ENCODE peak calls at places on chromosomes 12 and 14, in five cellular contexts. W is HCT116, F is HepG2, A is K562, H is GM12878. V is an unnamed sample.

GRCh38 chr14:60092516-60092915 is 793 bp downstream of the PCNX4 start:
- DNase-seq in W (no peak), F (peak; percentile 39), A (peak; percentile 8), H (no peak), V (no peak)

GRCh38 chr12:5912437-5913334 is 32.4 kb downstream of the ANO2 start:
- DNase-seq in W (no peak), F (no peak), A (peak; percentile 30), H (no peak), V (no peak)

GRCh38 chr14:42428996-42429395 is 822.3 kb downstream of the LRFN5 start:
- DNase-seq in W (no peak), F (no peak), A (no peak), H (peak; percentile 59), V (no peak)

GRCh38 chr14:63435838-63436237 is 107.3 kb downstream of the PPP2R5E start:
- DNase-seq in W (no peak), F (peak; percentile 13), A (no peak), H (no peak), V (no peak)

GRCh38 chr12:12784911-12785814 is at the start of gene APOLD1:
- DNase-seq in W (no peak), F (no peak), A (no peak), H (no peak), V (no peak)

GRCh38 chr12:107092669-107093546 is 441 bp downstream of the CRY1 start:
- DNase-seq in W (no peak), F (peak; percentile 12), A (peak; percentile 13), H (no peak), V (no peak)

GRCh38 chr12:71134405-71134804 is 23.4 kb downstream of the TSPAN8 start:
- DNase-seq in W (no peak), F (peak; percentile 22), A (no peak), H (no peak), V (no peak)

GRCh38 chr14:23661542-23661941 is 25.4 kb downstream of the DHRS2 start:
- DNase-seq in W (no peak), F (no peak), A (no peak), H (no peak), V (no peak)

GRCh38 chr12:33438890-33439586 is 581 bp downstream of the SYT10 start:
- DNase-seq in W (no peak), F (no peak), A (peak; percentile 40), H (no peak), V (no peak)

GRCh38 chr12:13864081-13864673 is 117.2 kb downstream of the GRIN2B start:
- DNase-seq in W (peak; percentile 54), F (peak; percentile 48), A (peak; percentile 58), H (peak; percentile 11), V (peak; percentile 55)

GRCh38 chr12:13234045-13234641 is 37.6 kb downstream of the EMP1 start:
- DNase-seq in W (peak; percentile 61), F (peak; percentile 34), A (peak; percentile 32), H (no peak), V (no peak)

GRCh38 chr14:95635051-95635450 is 51.2 kb upstream of the TCL1B start:
- DNase-seq in W (no peak), F (no peak), A (no peak), H (no peak), V (no peak)

GRCh38 chr14:90061849-90062794 is at the start of gene KCNK13:
- DNase-seq in W (no peak), F (no peak), A (no peak), H (no peak), V (no peak)

GRCh38 chr12:52903855-52904508 is 894 bp downstream of the KRT8 start:
- DNase-seq in W (no peak), F (peak; percentile 87), A (peak; percentile 88), H (peak; percentile 30), V (no peak)

GRCh38 chr14:30375280-30375892 is 183.6 kb upstream of the G2E3 start:
- DNase-seq in W (peak; percentile 39), F (peak; percentile 76), A (peak; percentile 49), H (no peak), V (no peak)

GRCh38 chr14:102508774-102509743 is 517 bp downstream of the ANKRD9 start:
- DNase-seq in W (no peak), F (no peak), A (peak; percentile 59), H (no peak), V (no peak)

GRCh38 chr14:95192306-95192705 is 35.0 kb upstream of the DICER1 start:
- DNase-seq in W (no peak), F (no peak), A (no peak), H (no peak), V (no peak)

GRCh38 chr12:46357438-46358324 is 14.9 kb downstream of the SLC38A2 start:
- DNase-seq in W (peak; percentile 84), F (peak; percentile 75), A (no peak), H (no peak), V (no peak)

GRCh38 chr14:95915326-95915725 is 38.7 kb downstream of the TUNAR start:
- DNase-seq in W (no peak), F (no peak), A (no peak), H (no peak), V (no peak)

GRCh38 chr14:92103363-92103762 is 3.0 kb downstream of the ATXN3 start:
- DNase-seq in W (no peak), F (no peak), A (no peak), H (no peak), V (no peak)

GRCh38 chr12:28759334-28759733 is 389.7 kb upstream of the FAR2 start:
- DNase-seq in W (no peak), F (peak; percentile 5), A (no peak), H (no peak), V (no peak)

GRCh38 chr14:103122578-103123127 is 608 bp upstream of the TNFAIP2 start:
- DNase-seq in W (no peak), F (no peak), A (no peak), H (no peak), V (no peak)

GRCh38 chr12:60935981-60936761 is 1324.0 kb upstream of the USP15 start:
- DNase-seq in W (no peak), F (peak; percentile 3), A (no peak), H (no peak), V (no peak)

GRCh38 chr14:31228533-31228932 is 20.9 kb upstream of the HECTD1 start:
- DNase-seq in W (no peak), F (no peak), A (no peak), H (no peak), V (no peak)

GRCh38 chr12:132858727-132859266 is 28.6 kb downstream of the CHFR start:
- DNase-seq in W (no peak), F (no peak), A (no peak), H (no peak), V (no peak)

GRCh38 chr14:39232554-39233415 is 930 bp upstream of the MIA2 start:
- DNase-seq in W (no peak), F (peak; percentile 90), A (no peak), H (no peak), V (no peak)

GRCh38 chr12:109302358-109302757 is 6.7 kb downstream of the FOXN4 start:
- DNase-seq in W (no peak), F (no peak), A (peak; percentile 57), H (no peak), V (no peak)

GRCh38 chr14:104528496-104528895 is 51.1 kb upstream of the C14orf180 start:
- DNase-seq in W (no peak), F (no peak), A (no peak), H (no peak), V (no peak)

GRCh38 chr14:80324649-80325048 is 113.3 kb upstream of the DIO2 start:
- DNase-seq in W (no peak), F (no peak), A (no peak), H (no peak), V (no peak)

DNA sequence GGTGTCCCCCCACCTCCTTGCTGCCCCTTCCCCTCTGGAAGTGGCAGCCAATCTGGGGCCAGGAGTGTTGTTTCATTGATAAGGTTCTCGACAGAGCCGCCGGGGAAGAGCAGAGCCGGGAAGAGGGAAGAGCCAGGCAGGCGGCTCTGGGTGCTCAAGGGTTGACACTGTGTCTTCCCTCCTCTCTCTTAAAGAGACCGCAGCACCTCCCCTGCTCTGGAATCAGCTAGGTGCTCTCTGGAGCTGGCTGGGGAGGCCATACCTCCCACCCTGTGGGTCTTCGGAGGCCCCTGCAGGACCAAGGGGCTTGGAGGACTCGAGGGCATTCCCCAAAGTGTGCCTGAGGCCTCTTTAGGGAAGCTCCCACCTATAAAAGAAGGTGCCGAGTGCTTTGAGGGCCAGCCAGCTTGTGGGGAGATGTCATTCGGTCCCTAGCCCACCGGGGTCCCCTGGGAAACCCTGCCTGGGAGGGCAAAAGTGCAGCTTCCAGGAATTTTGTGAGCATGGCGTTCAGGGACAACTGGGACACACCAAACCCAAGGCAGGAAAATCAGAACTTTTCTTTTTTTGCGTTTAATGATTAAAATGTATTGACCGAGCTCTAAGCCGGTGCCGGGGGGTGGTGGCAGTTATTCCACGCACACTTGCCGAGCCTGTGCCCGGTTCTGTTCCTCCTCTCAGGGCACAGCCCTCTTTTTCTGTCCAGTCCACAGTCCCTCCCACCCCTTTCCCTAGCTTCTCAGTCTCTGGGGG is 2.9 kb downstream of the SETD1B start:
- DNase-seq in W (no peak), F (no peak), A (no peak), H (no peak), V (no peak)
- TF ChIP-seq SIN3A in W (no peak), F (peak; percentile 11), A (no peak), H (no peak), V (no peak)

DNA sequence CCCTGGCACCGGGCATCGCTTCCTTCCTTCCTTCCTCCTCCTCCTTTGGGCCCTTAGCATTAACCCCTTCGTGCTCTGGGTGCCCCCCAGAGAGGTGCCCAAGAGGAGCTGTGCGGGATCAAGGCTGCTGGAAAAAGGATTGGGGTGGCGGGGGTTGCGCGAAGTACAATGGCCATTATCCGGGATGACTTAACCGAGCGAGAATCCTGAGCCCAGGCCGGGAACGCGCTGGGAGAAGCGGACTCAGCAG is 2.8 kb downstream of the DHH start:
- DNase-seq in W (no peak), F (no peak), A (no peak), H (no peak), V (no peak)
- TF ChIP-seq SIN3A in W (no peak), F (no peak), A (no peak), H (no peak), V (no peak)

GRCh38 chr14:44392984-44393383 is 114.1 kb downstream of the FSCB start:
- DNase-seq in W (no peak), F (no peak), A (no peak), H (no peak), V (no peak)
- TF ChIP-seq SIN3A in W (no peak), F (no peak), A (no peak), H (no peak), V (no peak)

GRCh38 chr14:52877628-52878027 is 73.2 kb downstream of the FERMT2 start:
- DNase-seq in W (no peak), F (no peak), A (no peak), H (no peak), V (no peak)

GRCh38 chr14:52882824-52883223 is 68.0 kb downstream of the FERMT2 start:
- DNase-seq in W (no peak), F (no peak), A (no peak), H (no peak), V (no peak)

GRCh38 chr14:52878946-52879345 is 71.9 kb downstream of the FERMT2 start:
- DNase-seq in W (no peak), F (no peak), A (no peak), H (no peak), V (no peak)

GRCh38 chr14:52878469-52878868 is 72.4 kb downstream of the FERMT2 start:
- DNase-seq in W (no peak), F (no peak), A (no peak), H (no peak), V (no peak)

DNA sequence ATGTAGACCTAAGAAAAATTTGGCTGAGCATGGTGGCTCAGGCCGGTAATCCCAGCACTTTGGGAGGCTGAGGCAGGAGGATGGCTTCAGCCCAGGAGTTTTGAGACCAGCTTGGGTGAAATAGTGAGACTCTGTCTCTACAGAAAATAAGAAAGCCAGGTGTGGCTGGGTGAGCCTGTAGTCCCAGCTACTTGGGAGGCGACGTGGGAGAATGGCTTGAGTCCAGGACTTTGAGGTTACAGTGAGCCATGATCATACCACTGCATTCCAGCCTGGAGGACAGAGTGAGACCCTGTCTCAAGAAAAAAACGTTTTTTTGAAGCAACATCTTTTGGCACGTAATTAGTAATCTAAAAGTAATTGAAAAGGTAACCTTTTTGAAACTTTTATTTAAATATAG is 70.9 kb downstream of the FERMT2 start:
- DNase-seq in W (no peak), F (no peak), A (no peak), H (no peak), V (no peak)
- TF ChIP-seq SIN3A in W (no peak), F (no peak), A (no peak), H (no peak), V (no peak)

V was measured in Panc1.